ENCODE peak calls at places on chromosomes 5 and 9, in nine cellular contexts. Q, A, R, F, N, U, M, T and Y are unnamed samples.

GRCh38 chr5:31392061-31392460 is 139.8 kb downstream of the DROSHA start:
- DNase-seq in Q (no peak), A (no peak), R (no peak), F (no peak), N (no peak), U (no peak), M (no peak), T (no peak), Y (no peak)

GRCh38 chr9:14221558-14221957 is 92.4 kb downstream of the NFIB start:
- DNase-seq in Q (peak), A (no peak), R (no peak), F (no peak), N (no peak), U (no peak), M (no peak), T (no peak), Y (no peak)

GRCh38 chr5:151084363-151084762 is 3.5 kb upstream of the TNIP1 start:
- DNase-seq in Q (peak), A (no peak), R (no peak), F (no peak), N (no peak), U (no peak), M (no peak), T (no peak), Y (no peak)

GRCh38 chr9:31588010-31588409 is 796.4 kb upstream of the ACO1 start:
- DNase-seq in Q (no peak), A (no peak), R (no peak), F (peak), N (no peak), U (peak), M (peak), T (no peak), Y (no peak)

GRCh38 chr9:112629890-112630485 is 87.9 kb downstream of the INIP start:
- DNase-seq in Q (no peak), A (no peak), R (no peak), F (no peak), N (no peak), U (no peak), M (no peak), T (no peak), Y (peak)

GRCh38 chr5:4862500-4862899 is 277.6 kb upstream of the ADAMTS16 start:
- DNase-seq in Q (peak), A (no peak), R (peak), F (no peak), N (no peak), U (no peak), M (peak), T (no peak), Y (peak)

GRCh38 chr5:131996210-131997025 is 15.0 kb downstream of the ACSL6 start:
- DNase-seq in Q (no peak), A (no peak), R (no peak), F (no peak), N (no peak), U (no peak), M (no peak), T (no peak), Y (no peak)

GRCh38 chr5:135126688-135127603 is 92.9 kb upstream of the PITX1 start:
- DNase-seq in Q (no peak), A (no peak), R (no peak), F (peak), N (no peak), U (no peak), M (peak), T (no peak), Y (no peak)

GRCh38 chr5:175104682-175105081 is 339.3 kb downstream of the DRD1 start:
- DNase-seq in Q (no peak), A (no peak), R (no peak), F (no peak), N (no peak), U (no peak), M (no peak), T (no peak), Y (no peak)